ENCODE peak calls at places on chromosomes 16 and 17, in ten cellular contexts. Y is CD8-positive, alpha-beta memory T cell; D is cardiac fibroblast; I is SJSA1; M is astrocyte of the spinal cord; T is AG09309; A is naive thymus-derived CD4-positive, alpha-beta T cell; C is choroid plexus epithelial cell; W is SK-N-SH; Q is IMR-90. K is an unnamed sample.

GRCh38 chr17:1905190-1905919 is 75.5 kb downstream of the RPA1 start:
- DNase-seq in C (no peak), T (no peak), Y (no peak), A (no peak), W (peak), D (no peak), I (no peak), Q (no peak), M (no peak), K (no peak)

GRCh38 chr17:1082579-1082978 is 85.7 kb downstream of the TIMM22 start:
- DNase-seq in D (peak), C (no peak), Q (peak), T (peak), Y (no peak), I (no peak), W (no peak), A (no peak), M (peak), K (peak)

GRCh38 chr17:37610971-37611370 is 1.8 kb upstream of the SYNRG start:
- DNase-seq in D (no peak), Y (no peak), A (no peak), W (no peak), C (no peak), I (no peak), M (no peak), T (no peak), Q (peak), K (no peak)

GRCh38 chr17:50899005-50899460 is 32.9 kb upstream of the TOB1 start:
- DNase-seq in C (no peak), T (no peak), I (no peak), A (no peak), M (no peak), Q (no peak), W (no peak), Y (no peak), D (no peak), K (no peak)

GRCh38 chr16:16075463-16076399 is 126.3 kb downstream of the ABCC1 start:
- DNase-seq in C (peak), Y (no peak), I (no peak), A (no peak), Q (peak), M (no peak), W (no peak), T (no peak), D (no peak), K (no peak)

GRCh38 chr16:49977427-49977826 is 47.6 kb upstream of the CNEP1R1 start:
- DNase-seq in I (no peak), T (no peak), D (no peak), Q (no peak), M (no peak), Y (no peak), W (no peak), C (no peak), A (no peak), K (no peak)

GRCh38 chr16:27169511-27170071 is 33.7 kb upstream of the KDM8 start:
- DNase-seq in Y (peak), T (peak), A (peak), Q (peak), M (peak), C (peak), W (peak), I (no peak), D (peak), K (peak)

GRCh38 chr17:70251704-70252103 is 82.4 kb downstream of the KCNJ2 start:
- DNase-seq in M (no peak), Q (no peak), I (no peak), D (no peak), T (no peak), A (no peak), C (peak), W (no peak), Y (no peak), K (no peak)

GRCh38 chr16:58280146-58280845 is 14.5 kb downstream of the PRSS54 start:
- DNase-seq in Q (no peak), W (no peak), A (no peak), D (no peak), T (no peak), I (no peak), M (no peak), C (no peak), Y (no peak), K (no peak)

GRCh38 chr17:80025796-80026195 is 9.9 kb downstream of the TBC1D16 start:
- DNase-seq in Q (peak), C (peak), W (no peak), I (peak), T (no peak), A (no peak), D (peak), Y (no peak), M (no peak), K (no peak)

GRCh38 chr17:82215095-82215971 is 2.7 kb upstream of the CCDC57 start:
- DNase-seq in Q (no peak), W (peak), M (no peak), Y (no peak), T (no peak), I (no peak), D (peak), A (no peak), C (peak), K (no peak)

GRCh38 chr16:64858076-64858475 is 263.8 kb downstream of the CDH11 start:
- DNase-seq in T (no peak), W (no peak), M (peak), A (no peak), D (peak), Q (peak), C (peak), Y (no peak), I (no peak), K (no peak)

GRCh38 chr17:82243648-82244412 is 15.0 kb downstream of the SLC16A3 start:
- DNase-seq in I (no peak), C (no peak), T (no peak), W (no peak), Y (no peak), A (no peak), M (no peak), D (peak), Q (no peak), K (no peak)

GRCh38 chr16:87340198-87340597 is 23.0 kb upstream of the C16orf95 start:
- DNase-seq in M (no peak), D (no peak), T (no peak), C (no peak), W (no peak), A (no peak), I (no peak), Y (no peak), Q (no peak), K (no peak)

GRCh38 chr17:41060052-41060604 is at the start of gene KRTAP2-3:
- DNase-seq in I (peak), C (peak), T (peak), D (peak), Y (no peak), Q (peak), W (no peak), A (no peak), M (peak), K (peak)

GRCh38 chr17:4248504-4249277 is 15.1 kb downstream of the ANKFY1 start:
- DNase-seq in I (no peak), W (no peak), M (no peak), Q (no peak), D (no peak), Y (no peak), A (no peak), C (no peak), T (no peak), K (no peak)

GRCh38 chr17:17721140-17721668 is 39.9 kb downstream of the RAI1 start:
- DNase-seq in D (no peak), M (no peak), C (no peak), Q (no peak), W (no peak), I (no peak), T (no peak), A (no peak), Y (no peak), K (no peak)

GRCh38 chr17:79417589-79417988 is 193.3 kb downstream of the RBFOX3 start:
- DNase-seq in M (no peak), Q (no peak), D (no peak), W (no peak), C (no peak), I (no peak), Y (no peak), T (no peak), A (no peak), K (no peak)

GRCh38 chr16:77993111-77993571 is 29.2 kb upstream of the CLEC3A start:
- DNase-seq in Q (peak), Y (no peak), D (peak), A (no peak), T (peak), M (peak), W (no peak), C (peak), I (no peak), K (peak)

GRCh38 chr17:39209317-39210092 is 9.4 kb downstream of the RPL19 start:
- DNase-seq in M (peak), A (peak), I (no peak), Y (peak), D (peak), Q (peak), W (peak), T (no peak), C (peak), K (peak)

GRCh38 chr16:4936991-4937781 is at the start of gene PPL:
- DNase-seq in W (peak), T (no peak), A (no peak), D (no peak), Q (no peak), Y (no peak), M (no peak), I (no peak), C (no peak), K (no peak)
- H3K4me3 ChIP-seq in W (peak), T (peak), A (no peak), D (peak), Q (peak), Y (no peak), M (peak), I (no peak), C (peak), K (peak)

DNA sequence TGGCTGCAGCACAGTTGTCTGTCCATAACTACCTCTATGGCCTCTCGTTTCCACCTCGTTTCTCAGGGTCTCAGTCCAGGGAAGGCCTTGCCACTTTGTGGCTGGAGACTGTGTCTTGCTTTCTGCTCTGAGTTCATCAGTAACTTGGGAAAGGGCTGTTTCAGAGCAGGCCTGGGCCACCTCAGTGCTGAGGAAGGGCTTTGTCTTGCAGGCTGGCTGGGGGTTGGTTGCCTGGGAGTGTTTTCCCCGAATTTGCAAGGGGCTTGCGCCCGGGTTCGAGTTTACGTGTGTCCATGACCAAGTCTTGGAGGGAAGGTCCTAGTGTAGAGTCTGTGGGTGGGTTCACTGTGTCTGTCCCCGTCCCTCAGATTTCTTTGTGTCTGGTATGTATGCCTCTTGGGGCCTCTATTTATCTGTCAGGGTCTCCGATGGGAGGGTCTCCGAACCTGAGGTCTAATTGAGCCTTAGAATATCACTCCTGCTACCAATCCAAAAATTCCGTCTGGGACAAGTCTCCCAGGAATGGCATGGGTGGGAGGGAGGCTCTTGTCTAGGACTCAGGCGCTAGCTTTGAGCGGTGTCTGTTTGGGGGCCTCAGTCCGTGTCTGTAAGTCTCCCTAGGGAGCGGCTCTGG is 594 bp upstream of the TGFB1I1 start:
- DNase-seq in M (no peak), W (peak), C (no peak), Y (no peak), A (no peak), T (no peak), D (peak), Q (peak), I (no peak), K (no peak)
- H3K4me3 ChIP-seq in M (peak), W (peak), C (peak), Y (no peak), A (no peak), T (peak), D (peak), Q (peak), I (peak), K (peak)

GRCh38 chr17:76700290-76700626 is 10.5 kb downstream of the MXRA7 start:
- DNase-seq in Q (no peak), T (no peak), W (no peak), M (no peak), A (no peak), I (no peak), D (no peak), C (no peak), Y (no peak), K (peak)

GRCh38 chr17:76704799-76705198 is 6.0 kb downstream of the MXRA7 start:
- DNase-seq in A (no peak), D (no peak), W (no peak), C (no peak), Y (no peak), T (no peak), I (no peak), M (no peak), Q (no peak), K (no peak)

GRCh38 chr17:76702941-76703637 is 7.7 kb downstream of the MXRA7 start:
- DNase-seq in T (no peak), Y (no peak), C (no peak), A (no peak), I (no peak), Q (no peak), D (no peak), W (no peak), M (no peak), K (no peak)

GRCh38 chr17:76700627-76701470 is 9.9 kb downstream of the MXRA7 start:
- DNase-seq in A (no peak), D (peak), M (peak), Q (peak), I (peak), T (peak), Y (peak), C (peak), W (peak), K (peak)

GRCh38 chr17:76701471-76701967 is 9.2 kb downstream of the MXRA7 start:
- DNase-seq in T (no peak), I (no peak), Q (no peak), A (no peak), W (no peak), D (no peak), M (no peak), Y (no peak), C (no peak), K (no peak)
- H3K4me3 ChIP-seq in T (no peak), I (no peak), Q (no peak), A (no peak), W (no peak), D (no peak), M (no peak), Y (no peak), C (no peak), K (no peak)

GRCh38 chr17:73174126-73174525 is 9.3 kb downstream of the SSTR2 start:
- DNase-seq in M (no peak), W (no peak), D (no peak), C (no peak), A (no peak), I (no peak), T (no peak), Y (no peak), Q (no peak), K (no peak)

GRCh38 chr17:73170921-73171320 is 6.1 kb downstream of the SSTR2 start:
- DNase-seq in D (no peak), Y (no peak), C (no peak), T (no peak), A (no peak), M (no peak), Q (no peak), W (no peak), I (no peak), K (no peak)

GRCh38 chr17:73170324-73170723 is 5.5 kb downstream of the SSTR2 start:
- DNase-seq in C (no peak), D (no peak), Q (no peak), M (no peak), T (no peak), W (no peak), I (no peak), Y (no peak), A (no peak), K (no peak)

GRCh38 chr17:73168667-73169066 is 3.9 kb downstream of the SSTR2 start:
- DNase-seq in T (no peak), C (no peak), A (no peak), W (no peak), Y (no peak), Q (no peak), I (no peak), D (no peak), M (no peak), K (no peak)

DNA sequence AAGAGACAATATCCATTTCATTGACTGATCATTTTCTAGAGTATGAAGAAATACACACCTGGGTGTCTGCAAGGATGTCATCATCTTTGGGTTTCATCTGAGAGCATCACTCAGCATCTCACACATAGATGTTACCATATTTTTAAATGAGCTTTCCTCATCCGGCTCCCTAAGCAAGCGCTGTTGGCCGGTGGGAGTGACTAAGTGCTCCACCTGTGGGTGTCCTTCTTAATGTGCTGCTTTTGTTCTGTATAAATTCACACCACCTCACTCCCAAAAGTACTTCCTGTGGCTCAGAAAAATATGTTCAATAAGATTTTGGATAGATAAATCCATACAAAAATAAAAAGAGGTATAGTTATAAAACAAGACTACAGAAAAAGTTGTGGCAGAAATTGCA is 7.4 kb downstream of the SSTR2 start:
- DNase-seq in A (no peak), C (no peak), D (no peak), M (no peak), I (no peak), T (no peak), Q (no peak), Y (no peak), W (no peak), K (no peak)
- H3K4me3 ChIP-seq in A (no peak), C (no peak), D (no peak), M (no peak), I (no peak), T (no peak), Q (no peak), Y (no peak), W (no peak), K (no peak)

K was measured in fibroblast of the aortic adventitia.